ENCODE peak calls at places on chromosome 15, in six cellular contexts. C, Q, F, O, W and K are unnamed samples.

GRCh38 chr15:32659340-32659831 is 17.9 kb downstream of the SCG5 start:
- DNase-seq in F (no peak), Q (no peak), W (no peak), C (peak), O (no peak), K (no peak)

GRCh38 chr15:41018534-41018933 is 65.3 kb downstream of the CHAC1 start:
- DNase-seq in F (peak), C (peak), W (no peak), O (peak), Q (no peak), K (no peak)

GRCh38 chr15:32715276-32715675 is 2.5 kb upstream of the GREM1 start:
- DNase-seq in F (no peak), O (no peak), Q (no peak), C (peak), W (no peak), K (no peak)

GRCh38 chr15:92570391-92570790 is 85.2 kb downstream of the FAM174B start:
- DNase-seq in F (no peak), O (no peak), W (no peak), C (no peak), Q (no peak), K (no peak)

GRCh38 chr15:88905576-88905975 is 7.6 kb downstream of the MFGE8 start:
- DNase-seq in C (no peak), W (no peak), F (no peak), Q (no peak), O (no peak), K (no peak)

GRCh38 chr15:89482139-89482538 is 14.2 kb downstream of the RHCG start:
- DNase-seq in C (no peak), O (no peak), Q (no peak), W (no peak), F (no peak), K (no peak)

GRCh38 chr15:94242257-94242656 is 10.9 kb downstream of the MCTP2 start:
- DNase-seq in O (no peak), F (no peak), Q (no peak), C (no peak), W (no peak), K (no peak)

GRCh38 chr15:85582719-85583089 is 202.3 kb downstream of the AKAP13 start:
- DNase-seq in O (peak), F (no peak), Q (peak), C (peak), W (peak), K (peak)

GRCh38 chr15:89888214-89888804 is 5.5 kb downstream of the AP3S2 start:
- DNase-seq in O (peak), W (no peak), Q (no peak), C (peak), F (peak), K (no peak)

GRCh38 chr15:74808073-74808839 is 4.4 kb upstream of the LMAN1L start:
- DNase-seq in W (no peak), Q (no peak), F (no peak), O (no peak), C (no peak), K (no peak)

GRCh38 chr15:59590027-59590426 is 21.6 kb upstream of the GCNT3 start:
- DNase-seq in Q (no peak), C (no peak), F (no peak), O (no peak), W (no peak), K (no peak)

GRCh38 chr15:61393949-61394348 is 164.8 kb upstream of the RORA start:
- DNase-seq in C (no peak), F (no peak), Q (no peak), W (no peak), O (no peak), K (no peak)

GRCh38 chr15:41558400-41559238 is at the start of gene TYRO3:
- DNase-seq in F (peak), C (peak), Q (peak), W (peak), O (peak), K (peak)

GRCh38 chr15:36769110-36769509 is 189.7 kb downstream of the CDIN1 start:
- DNase-seq in Q (peak), O (no peak), F (peak), C (peak), W (no peak), K (no peak)

GRCh38 chr15:98626153-98626552 is 22.2 kb upstream of the IGF1R start:
- DNase-seq in F (no peak), Q (no peak), W (no peak), O (no peak), C (no peak), K (no peak)

GRCh38 chr15:48400086-48400485 is 68.9 kb downstream of the DUT start:
- DNase-seq in F (no peak), C (peak), O (no peak), Q (no peak), W (no peak), K (no peak)

GRCh38 chr15:60764408-60764963 is 285.5 kb upstream of the ICE2 start:
- DNase-seq in Q (no peak), C (no peak), O (no peak), W (no peak), F (no peak), K (no peak)

GRCh38 chr15:58434334-58434888 is 2.6 kb downstream of the LIPC start:
- DNase-seq in Q (no peak), O (no peak), C (no peak), F (no peak), W (no peak), K (no peak)

GRCh38 chr15:79572691-79573340 is 140.7 kb downstream of the MINAR1 start:
- DNase-seq in C (no peak), Q (no peak), F (no peak), W (no peak), O (no peak), K (no peak)

GRCh38 chr15:38275951-38276350 is 23.3 kb downstream of the SPRED1 start:
- DNase-seq in C (peak), O (no peak), Q (no peak), F (peak), W (no peak), K (no peak)
- H3K4me3 ChIP-seq in C (no peak), O (no peak), Q (no peak), F (no peak), W (no peak), K (no peak)

GRCh38 chr15:66772967-66773873 is 71.2 kb downstream of the SMAD6 start:
- DNase-seq in F (peak), O (peak), Q (no peak), W (no peak), C (peak), K (no peak)

GRCh38 chr15:66777054-66777453 is 75.0 kb downstream of the SMAD6 start:
- DNase-seq in O (no peak), W (no peak), C (no peak), F (no peak), Q (no peak), K (no peak)

GRCh38 chr15:66772604-66772966 is 70.5 kb downstream of the SMAD6 start:
- DNase-seq in Q (no peak), W (no peak), O (no peak), F (no peak), C (no peak), K (no peak)

GRCh38 chr15:66775127-66776105 is 73.4 kb downstream of the SMAD6 start:
- DNase-seq in F (no peak), O (peak), Q (no peak), C (peak), W (no peak), K (no peak)

DNA sequence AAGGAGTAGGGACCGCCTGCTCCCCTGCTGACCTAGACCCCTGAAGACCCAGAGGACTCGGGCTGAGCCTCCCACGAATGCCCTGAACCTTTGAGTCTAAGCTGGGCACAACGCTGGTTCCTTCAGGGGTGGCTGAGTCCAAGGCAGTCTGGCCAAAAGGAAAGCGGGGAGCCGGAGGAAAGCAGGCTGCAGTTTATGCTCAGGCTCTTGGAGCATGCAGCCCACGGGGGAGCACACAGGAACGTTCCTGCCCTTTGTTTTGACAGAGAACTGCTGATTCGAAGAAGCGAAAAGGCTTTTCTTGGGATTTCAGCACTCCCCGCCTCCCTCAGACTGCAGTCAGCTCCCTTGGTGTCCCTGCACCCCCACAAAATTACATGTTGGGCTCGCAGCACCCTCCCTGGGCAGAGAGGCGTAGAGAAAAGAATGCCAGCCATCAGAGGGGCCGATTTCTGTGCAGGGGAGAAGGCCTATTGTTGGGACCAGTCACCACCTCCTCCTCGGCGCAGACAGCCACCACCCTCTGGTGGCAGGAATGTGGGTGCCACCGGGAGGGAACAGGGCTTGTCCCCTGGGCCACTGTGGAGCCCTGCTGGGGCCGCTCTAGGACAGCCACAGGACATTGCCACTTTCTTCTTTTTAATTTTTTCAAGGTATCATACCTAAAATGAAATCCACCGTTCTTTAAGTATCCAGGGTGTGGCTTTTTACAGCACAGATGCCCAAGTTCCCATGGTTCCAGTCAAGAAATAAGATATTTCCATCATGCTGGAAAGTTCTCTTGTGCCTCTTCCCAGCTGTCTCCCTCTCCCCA is 72.2 kb downstream of the SMAD6 start:
- DNase-seq in O (peak), Q (peak), W (no peak), F (peak), C (peak), K (peak)
- H3K4me3 ChIP-seq in O (no peak), Q (no peak), W (no peak), F (no peak), C (no peak), K (no peak)

GRCh38 chr15:56243117-56243773 is 434 bp downstream of the RFX7 start:
- DNase-seq in Q (peak), W (no peak), F (peak), O (peak), C (peak), K (no peak)

GRCh38 chr15:56245871-56246814 is 2.5 kb upstream of the RFX7 start:
- DNase-seq in W (peak), F (peak), Q (peak), C (peak), O (peak), K (peak)

GRCh38 chr15:56243774-56244236 is at the start of gene RFX7:
- DNase-seq in C (peak), O (peak), Q (peak), W (peak), F (peak), K (peak)

GRCh38 chr15:56244237-56244810 is 645 bp upstream of the RFX7 start:
- DNase-seq in C (peak), O (no peak), Q (peak), F (peak), W (no peak), K (peak)

DNA sequence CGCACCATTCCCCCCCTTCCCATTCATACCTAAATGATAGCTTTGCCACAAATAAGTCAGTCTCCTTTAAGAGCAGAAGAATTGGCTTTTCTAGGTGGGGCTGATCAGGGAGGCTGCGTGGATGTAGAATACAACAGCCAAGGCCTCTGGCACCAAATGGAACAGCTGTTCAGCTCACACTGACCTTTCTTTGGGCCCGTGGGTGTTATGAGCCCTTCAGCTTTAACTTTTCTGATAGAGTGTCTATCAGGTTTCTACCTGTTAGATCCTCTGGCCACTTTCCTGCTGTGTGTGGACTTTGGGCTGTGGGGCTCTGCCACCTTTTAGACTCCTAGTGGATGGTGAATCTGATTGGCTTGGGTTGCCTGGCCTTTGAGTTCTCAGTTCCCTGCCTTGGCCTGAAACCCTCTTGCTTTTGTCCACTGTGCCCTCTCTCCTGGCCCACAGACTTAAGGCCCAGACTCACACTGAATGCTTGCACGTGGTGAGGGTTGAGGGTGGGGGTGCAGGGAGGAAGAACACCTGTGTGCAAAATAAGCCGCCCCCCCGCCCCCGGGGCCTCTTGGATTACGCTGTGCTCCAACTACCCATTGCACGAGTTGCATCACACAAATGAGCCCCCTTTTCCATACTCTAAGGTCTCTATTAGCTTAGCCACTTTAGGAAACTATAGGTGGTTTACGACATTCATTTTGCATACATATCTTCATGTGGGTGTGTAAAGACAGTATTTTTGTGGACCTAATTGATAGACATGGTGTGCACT is 1.3 kb upstream of the RFX7 start:
- DNase-seq in Q (no peak), C (no peak), F (no peak), O (peak), W (no peak), K (peak)
- H3K4me3 ChIP-seq in Q (peak), C (peak), F (peak), O (no peak), W (peak), K (peak)

DNA sequence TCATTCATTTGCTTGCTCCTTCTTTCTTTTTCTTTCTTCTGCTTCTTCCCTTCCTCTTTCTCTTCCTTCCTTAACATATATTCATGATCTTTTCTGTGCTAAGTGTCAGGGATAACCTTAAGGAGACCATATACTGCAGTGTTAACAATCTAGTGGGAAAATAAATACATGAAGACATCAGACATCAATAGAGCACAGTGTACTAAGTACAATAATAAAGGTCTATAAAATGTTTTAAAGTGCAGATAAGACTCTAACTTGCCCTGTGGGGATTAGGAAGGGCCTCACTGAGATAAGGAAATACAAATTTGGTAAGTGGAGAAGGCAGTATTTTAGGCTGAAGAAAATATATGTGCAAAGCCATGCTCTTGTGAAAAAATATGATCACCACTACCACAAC is 49.2 kb upstream of the NANOGP8 start:
- DNase-seq in O (no peak), C (no peak), F (no peak), W (no peak), Q (no peak), K (no peak)
- H3K4me3 ChIP-seq in O (no peak), C (no peak), F (no peak), W (no peak), Q (no peak), K (no peak)

GRCh38 chr15:68844856-68845550 is 24.3 kb upstream of the ANP32A start:
- DNase-seq in F (no peak), Q (no peak), O (no peak), W (no peak), C (no peak), K (no peak)
- H3K4me3 ChIP-seq in F (no peak), Q (no peak), O (no peak), W (no peak), C (no peak), K (no peak)

DNA sequence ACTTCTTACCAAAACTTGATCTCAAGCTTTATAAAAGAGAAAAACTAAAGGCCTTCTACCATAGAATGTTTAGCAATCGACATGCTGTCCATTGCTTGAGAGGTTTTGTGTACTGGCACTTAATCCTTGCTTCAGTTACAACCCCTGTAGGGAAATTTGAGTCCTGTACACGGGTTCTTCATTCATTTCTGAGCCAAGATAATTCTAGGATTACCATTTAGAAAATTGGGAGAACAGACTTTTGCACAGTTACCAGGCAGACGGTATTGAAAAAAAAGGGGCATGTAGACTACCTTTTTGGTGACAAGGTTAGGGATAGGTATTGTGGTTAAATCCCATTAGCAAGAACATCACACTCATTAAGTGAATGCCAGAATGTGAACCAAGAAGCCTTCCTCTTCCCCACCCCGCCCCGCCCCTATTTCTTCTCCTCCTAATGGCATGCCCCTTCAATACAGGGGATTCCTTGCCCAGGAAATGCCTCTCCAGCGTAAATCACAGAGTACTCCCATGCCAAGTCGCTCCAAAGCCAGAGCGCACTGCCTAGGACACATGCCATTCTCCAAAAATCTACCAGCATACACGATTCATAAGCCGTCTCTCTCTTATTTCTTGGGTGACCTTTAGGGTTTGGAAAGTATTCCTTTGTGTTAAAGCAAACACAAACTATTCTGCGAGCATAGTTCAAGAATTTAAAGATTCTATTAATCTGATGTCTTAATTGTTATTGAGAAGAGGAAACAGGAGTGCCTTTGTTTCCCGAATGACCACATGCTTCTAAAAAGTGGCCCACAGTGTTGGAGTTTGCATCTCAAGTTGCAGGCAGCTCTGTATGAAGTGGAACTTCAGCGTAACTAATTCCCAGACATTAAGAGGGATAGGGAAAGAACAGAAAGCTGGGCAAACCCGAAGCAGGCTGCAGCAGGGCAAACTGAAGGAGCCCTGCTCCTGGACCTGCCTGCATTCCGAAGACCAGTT is 164.0 kb upstream of the NR2F2 start:
- DNase-seq in F (no peak), Q (no peak), O (no peak), C (no peak), W (no peak), K (no peak)
- H3K4me3 ChIP-seq in F (no peak), Q (no peak), O (no peak), C (no peak), W (no peak), K (no peak)

DNA sequence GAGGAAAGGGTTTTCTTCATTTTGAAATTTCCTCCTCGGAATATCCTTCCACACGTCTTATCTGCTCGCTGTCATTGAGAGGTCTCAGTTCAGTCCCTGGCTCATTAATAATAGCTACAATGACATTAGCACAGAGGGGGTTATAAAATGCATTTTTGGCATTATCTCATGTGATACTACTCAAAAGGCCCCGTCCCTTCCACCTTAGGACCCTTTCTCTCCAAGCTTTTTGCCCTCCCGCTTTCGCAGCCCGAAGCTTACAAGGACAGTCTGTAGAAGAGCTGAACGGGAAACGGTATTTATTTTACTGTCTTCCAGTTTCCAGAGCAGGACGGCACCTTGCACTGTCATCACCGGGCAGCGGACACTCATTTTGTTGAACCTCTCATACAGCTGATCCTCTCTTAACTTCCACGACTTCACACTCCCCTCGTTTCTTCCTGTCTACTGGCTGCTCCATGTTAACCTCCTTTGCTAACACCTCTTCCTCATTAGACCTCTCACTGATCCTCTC is 5.6 kb upstream of the PLEKHO2 start:
- DNase-seq in Q (no peak), W (no peak), O (no peak), C (no peak), F (no peak), K (no peak)
- H3K4me3 ChIP-seq in Q (peak), W (no peak), O (no peak), C (peak), F (peak), K (peak)

DNA sequence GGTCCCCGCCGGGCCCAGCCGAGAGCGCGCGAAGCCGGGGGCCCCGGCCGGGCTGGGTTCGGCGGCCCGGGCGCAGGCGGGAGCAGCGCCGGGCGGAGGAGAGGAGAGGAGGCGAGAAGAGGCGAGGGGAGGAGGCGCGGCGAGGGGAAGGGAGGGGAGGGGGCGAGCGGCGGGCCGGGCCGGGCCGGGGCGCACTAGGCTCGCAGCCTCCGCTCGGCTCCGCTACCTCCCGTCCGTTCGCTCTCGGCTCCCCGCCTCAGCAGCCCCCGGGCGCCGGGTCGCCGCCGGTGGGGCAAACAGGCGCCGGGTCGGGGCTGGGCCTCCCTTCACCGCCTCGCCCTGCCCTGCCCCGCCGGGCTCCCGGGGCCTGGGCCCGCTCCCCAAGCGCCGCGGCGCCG is 335 bp downstream of the INSYN1 start:
- DNase-seq in W (no peak), O (no peak), F (peak), C (no peak), Q (no peak), K (no peak)
- H3K4me3 ChIP-seq in W (no peak), O (no peak), F (peak), C (peak), Q (peak), K (no peak)